ENCODE peak calls at places on chromosomes 13 and 19, in four cellular contexts. Q, X, S and F are unnamed samples.

GRCh38 chr13:52405767-52406494 is at the start of gene THSD1:
- DNase-seq in Q (no peak), X (peak; percentile 87), S (no peak), F (no peak)

GRCh38 chr13:58165617-58166016 is 534.1 kb downstream of the PCDH17 start:
- DNase-seq in Q (no peak), X (no peak), S (no peak), F (no peak)

GRCh38 chr19:44975444-44975843 is 20.3 kb downstream of the CLPTM1 start:
- DNase-seq in Q (no peak), X (no peak), S (no peak), F (no peak)

GRCh38 chr19:4130635-4131438 is 6.9 kb upstream of the MAP2K2 start:
- DNase-seq in Q (no peak), X (no peak), S (no peak), F (peak; percentile 63)

GRCh38 chr13:47796816-47797215 is 204.3 kb downstream of the SUCLA2 start:
- DNase-seq in Q (no peak), X (no peak), S (no peak), F (no peak)

GRCh38 chr19:1767464-1767933 is 14.2 kb downstream of the ONECUT3 start:
- DNase-seq in Q (no peak), X (peak; percentile 96), S (no peak), F (peak; percentile 94)

GRCh38 chr19:5947435-5947834 is 30.5 kb downstream of the RANBP3 start:
- DNase-seq in Q (no peak), X (no peak), S (no peak), F (no peak)

GRCh38 chr13:93522486-93522885 is 295.9 kb downstream of the GPC6 start:
- DNase-seq in Q (no peak), X (no peak), S (no peak), F (no peak)

GRCh38 chr19:10769533-10770491 is 51.9 kb downstream of the DNM2 start:
- DNase-seq in Q (no peak), X (peak; percentile 80), S (no peak), F (peak; percentile 56)

GRCh38 chr13:70812481-70812880 is 704.2 kb upstream of the KLHL1 start:
- DNase-seq in Q (no peak), X (no peak), S (no peak), F (no peak)

GRCh38 chr19:27793128-27793643 is 1419.8 kb downstream of the UQCRFS1 start:
- DNase-seq in Q (peak; percentile 61), X (peak; percentile 65), S (peak; percentile 83), F (peak; percentile 84)

GRCh38 chr19:19459707-19460251 is 54.3 kb downstream of the GATAD2A start:
- DNase-seq in Q (no peak), X (no peak), S (no peak), F (no peak)

GRCh38 chr13:53743906-53744305 is 715.3 kb downstream of the OLFM4 start:
- DNase-seq in Q (no peak), X (no peak), S (no peak), F (no peak)

GRCh38 chr13:38398810-38399493 is 49.3 kb downstream of the UFM1 start:
- DNase-seq in Q (no peak), X (no peak), S (no peak), F (no peak)

GRCh38 chr13:58963321-58963720 is 1200.4 kb downstream of the DIAPH3 start:
- DNase-seq in Q (no peak), X (no peak), S (no peak), F (no peak)

GRCh38 chr19:34316741-34317241 is 48.2 kb upstream of the GPI start:
- DNase-seq in Q (no peak), X (no peak), S (no peak), F (peak; percentile 48)

GRCh38 chr13:106100261-106100919 is 435.1 kb downstream of the EFNB2 start:
- DNase-seq in Q (no peak), X (no peak), S (peak; percentile 85), F (no peak)

GRCh38 chr13:91133941-91134772 is 213.3 kb upstream of the MIR17HG start:
- DNase-seq in Q (no peak), X (peak; percentile 37), S (no peak), F (peak; percentile 88)

GRCh38 chr19:5142725-5143097 is 173.8 kb downstream of the KDM4B start:
- DNase-seq in Q (no peak), X (no peak), S (no peak), F (no peak)

GRCh38 chr13:101219609-101220265 is 196.6 kb downstream of the NALCN start:
- DNase-seq in Q (no peak), X (no peak), S (no peak), F (no peak)

GRCh38 chr13:101217086-101217485 is 199.2 kb downstream of the NALCN start:
- DNase-seq in Q (no peak), X (no peak), S (no peak), F (no peak)

GRCh38 chr13:101218484-101218883 is 197.8 kb downstream of the NALCN start:
- DNase-seq in Q (no peak), X (no peak), S (no peak), F (no peak)
- TF ChIP-seq NRF1 in Q (no peak), X (no peak), S (no peak), F (no peak)

DNA sequence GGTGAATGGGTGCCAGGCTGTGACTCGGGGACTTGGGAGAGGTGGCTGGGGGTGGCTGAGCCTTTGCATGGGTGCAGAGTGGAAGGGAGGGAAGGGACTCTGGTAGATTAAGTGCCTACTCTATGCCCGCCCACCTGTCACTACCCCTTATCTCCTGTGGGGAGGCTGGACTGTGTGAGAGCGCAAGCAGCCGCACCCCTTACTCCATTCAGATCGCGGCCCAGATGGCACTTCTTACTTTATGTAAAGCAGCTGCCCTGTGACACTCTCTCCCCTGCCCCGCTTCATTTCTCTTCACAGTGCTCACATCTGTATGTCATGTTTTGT is 2.9 kb downstream of the KASH5 start:
- DNase-seq in Q (no peak), X (no peak), S (no peak), F (no peak)
- TF ChIP-seq NRF1 in Q (no peak), X (no peak), S (no peak), F (no peak)

GRCh38 chr19:36041831-36042230 is 9.2 kb upstream of the CLIP3 start:
- DNase-seq in Q (no peak), X (no peak), S (no peak), F (no peak)
- TF ChIP-seq NRF1 in Q (no peak), X (no peak), S (no peak), F (no peak)

GRCh38 chr19:6956573-6956972 is 64.7 kb downstream of the MBD3L2B start:
- DNase-seq in Q (no peak), X (no peak), S (no peak), F (no peak)
- TF ChIP-seq NRF1 in Q (no peak), X (no peak), S (no peak), F (no peak)

GRCh38 chr13:32830632-32831031 is 185.6 kb upstream of the KL start:
- DNase-seq in Q (no peak), X (no peak), S (no peak), F (no peak)

GRCh38 chr13:32828711-32829110 is 187.5 kb upstream of the KL start:
- DNase-seq in Q (no peak), X (no peak), S (no peak), F (no peak)

GRCh38 chr13:32825481-32825880 is 190.7 kb upstream of the KL start:
- DNase-seq in Q (no peak), X (no peak), S (no peak), F (no peak)

GRCh38 chr13:32829269-32829668 is 187.0 kb upstream of the KL start:
- DNase-seq in Q (no peak), X (no peak), S (no peak), F (no peak)

DNA sequence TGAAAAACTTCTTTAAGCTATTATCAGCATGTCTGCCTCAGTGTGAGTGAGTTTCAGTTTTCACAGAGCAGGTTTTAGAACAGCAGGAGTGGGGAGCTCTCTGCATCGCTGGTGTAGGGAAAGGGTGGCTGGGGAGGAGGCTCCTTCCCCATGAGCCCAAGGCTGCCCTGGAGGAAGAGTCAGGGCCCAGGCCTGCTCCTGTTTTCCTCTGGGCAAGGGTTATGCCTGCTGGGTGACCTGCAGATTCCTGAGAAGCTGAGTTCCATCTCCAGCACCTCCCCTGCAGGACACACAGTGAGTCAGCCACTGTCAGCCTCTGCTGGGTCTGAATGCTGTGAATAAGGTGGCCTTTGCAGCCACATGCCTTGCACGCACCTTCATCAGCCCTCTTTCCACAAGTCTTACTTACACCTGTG is 186.5 kb upstream of the KL start:
- DNase-seq in Q (no peak), X (no peak), S (peak; percentile 19), F (no peak)
- TF ChIP-seq NRF1 in Q (no peak), X (no peak), S (no peak), F (no peak)

GRCh38 chr13:100542546-100543156 is 45.9 kb downstream of the GGACT start:
- DNase-seq in Q (peak; percentile 43), X (no peak), S (no peak), F (peak; percentile 10)
- TF ChIP-seq NRF1 in Q (no peak), X (no peak), S (no peak), F (no peak)